ENCODE peak calls at places on chromosomes 13 and 19, in ten cellular contexts. One of them, this sample, is unnamed. For H3K4me1, the result is how much of the 10 kb centered on the place peaks cover.

GRCh38 chr19:57231686-57232085 is 863 bp downstream of the AURKC start:
- DNase-seq in BE2C: no peak
- DNase-seq in thyroid gland: no peak
- DNase-seq in pancreas: no peak
- DNase-seq in ascending aorta: no peak
- DNase-seq in body of pancreas: no peak
- DNase-seq in adrenal gland: no peak
- DNase-seq in OCI-LY7: no peak
- DNase-seq in Peyer's patch: peak
- DNase-seq in heart right ventricle: no peak
- DNase-seq in this sample: no peak

GRCh38 chr13:25928941-25929505 is 122.8 kb downstream of the SHISA2 start:
- DNase-seq in BE2C: no peak
- DNase-seq in thyroid gland: no peak
- DNase-seq in pancreas: no peak
- DNase-seq in ascending aorta: no peak
- DNase-seq in body of pancreas: no peak
- DNase-seq in adrenal gland: no peak
- DNase-seq in OCI-LY7: no peak
- DNase-seq in Peyer's patch: no peak
- DNase-seq in heart right ventricle: no peak
- DNase-seq in this sample: no peak

GRCh38 chr13:33207616-33207964 is 78.0 kb downstream of the STARD13 start:
- DNase-seq in BE2C: peak
- DNase-seq in thyroid gland: peak
- DNase-seq in pancreas: no peak
- DNase-seq in ascending aorta: no peak
- DNase-seq in body of pancreas: no peak
- DNase-seq in adrenal gland: peak
- DNase-seq in OCI-LY7: no peak
- DNase-seq in Peyer's patch: no peak
- DNase-seq in heart right ventricle: peak
- DNase-seq in this sample: peak

GRCh38 chr19:38318595-38319142 is 976 bp upstream of the KCNK6 start:
- DNase-seq in BE2C: no peak
- DNase-seq in thyroid gland: no peak
- DNase-seq in pancreas: no peak
- DNase-seq in ascending aorta: no peak
- DNase-seq in body of pancreas: no peak
- DNase-seq in adrenal gland: no peak
- DNase-seq in OCI-LY7: no peak
- DNase-seq in Peyer's patch: no peak
- DNase-seq in heart right ventricle: peak
- DNase-seq in this sample: no peak

GRCh38 chr19:900302-901111 is 7.2 kb downstream of the RNU6-9 start:
- DNase-seq in BE2C: no peak
- DNase-seq in thyroid gland: no peak
- DNase-seq in pancreas: peak
- DNase-seq in ascending aorta: no peak
- DNase-seq in body of pancreas: no peak
- DNase-seq in adrenal gland: no peak
- DNase-seq in OCI-LY7: peak
- DNase-seq in Peyer's patch: no peak
- DNase-seq in heart right ventricle: no peak
- DNase-seq in this sample: peak

GRCh38 chr19:53511933-53512374 is 26.0 kb upstream of the ZNF331 start:
- DNase-seq in BE2C: peak
- DNase-seq in thyroid gland: peak
- DNase-seq in pancreas: peak
- DNase-seq in ascending aorta: peak
- DNase-seq in body of pancreas: peak
- DNase-seq in adrenal gland: peak
- DNase-seq in OCI-LY7: peak
- DNase-seq in Peyer's patch: peak
- DNase-seq in heart right ventricle: peak
- DNase-seq in this sample: peak

GRCh38 chr13:43848250-43848649 is 31.3 kb downstream of the CCDC122 start:
- DNase-seq in BE2C: no peak
- DNase-seq in thyroid gland: no peak
- DNase-seq in pancreas: no peak
- DNase-seq in ascending aorta: no peak
- DNase-seq in body of pancreas: no peak
- DNase-seq in adrenal gland: no peak
- DNase-seq in OCI-LY7: no peak
- DNase-seq in Peyer's patch: no peak
- DNase-seq in heart right ventricle: no peak
- DNase-seq in this sample: no peak

GRCh38 chr19:50458396-50459066 is 17.8 kb upstream of the EMC10 start:
- DNase-seq in BE2C: no peak
- DNase-seq in thyroid gland: no peak
- DNase-seq in pancreas: no peak
- DNase-seq in ascending aorta: no peak
- DNase-seq in body of pancreas: no peak
- DNase-seq in adrenal gland: no peak
- DNase-seq in OCI-LY7: no peak
- DNase-seq in Peyer's patch: no peak
- DNase-seq in heart right ventricle: no peak
- DNase-seq in this sample: no peak

GRCh38 chr19:48695743-48696352 is at the start of gene FUT2:
- DNase-seq in BE2C: no peak
- DNase-seq in thyroid gland: no peak
- DNase-seq in pancreas: peak
- DNase-seq in ascending aorta: no peak
- DNase-seq in body of pancreas: peak
- DNase-seq in adrenal gland: no peak
- DNase-seq in OCI-LY7: no peak
- DNase-seq in Peyer's patch: peak
- DNase-seq in heart right ventricle: no peak
- DNase-seq in this sample: no peak

GRCh38 chr13:44932850-44933251 is 56.4 kb downstream of the NUFIP1 start:
- DNase-seq in BE2C: no peak
- DNase-seq in thyroid gland: no peak
- DNase-seq in pancreas: no peak
- DNase-seq in ascending aorta: no peak
- DNase-seq in body of pancreas: no peak
- DNase-seq in adrenal gland: peak
- DNase-seq in OCI-LY7: no peak
- DNase-seq in Peyer's patch: no peak
- DNase-seq in heart right ventricle: peak
- DNase-seq in this sample: no peak

GRCh38 chr13:103812966-103813365 is 746.7 kb upstream of the SLC10A2 start:
- DNase-seq in BE2C: no peak
- DNase-seq in thyroid gland: no peak
- DNase-seq in pancreas: no peak
- DNase-seq in ascending aorta: no peak
- DNase-seq in body of pancreas: no peak
- DNase-seq in adrenal gland: no peak
- DNase-seq in OCI-LY7: no peak
- DNase-seq in Peyer's patch: no peak
- DNase-seq in heart right ventricle: no peak
- DNase-seq in this sample: no peak

GRCh38 chr13:109873351-109874123 is 87.2 kb upstream of the IRS2 start:
- DNase-seq in BE2C: no peak
- DNase-seq in thyroid gland: no peak
- DNase-seq in pancreas: no peak
- DNase-seq in ascending aorta: no peak
- DNase-seq in body of pancreas: no peak
- DNase-seq in adrenal gland: no peak
- DNase-seq in OCI-LY7: no peak
- DNase-seq in Peyer's patch: no peak
- DNase-seq in heart right ventricle: no peak
- DNase-seq in this sample: no peak

GRCh38 chr13:33281951-33282595 is 3.5 kb downstream of the STARD13 start:
- DNase-seq in BE2C: no peak
- DNase-seq in thyroid gland: no peak
- DNase-seq in pancreas: no peak
- DNase-seq in ascending aorta: no peak
- DNase-seq in body of pancreas: no peak
- DNase-seq in adrenal gland: no peak
- DNase-seq in OCI-LY7: no peak
- DNase-seq in Peyer's patch: no peak
- DNase-seq in heart right ventricle: no peak
- DNase-seq in this sample: no peak

GRCh38 chr13:28268800-28269223 is 130.5 kb downstream of the PAN3 start:
- DNase-seq in BE2C: no peak
- DNase-seq in thyroid gland: no peak
- DNase-seq in pancreas: no peak
- DNase-seq in ascending aorta: no peak
- DNase-seq in body of pancreas: no peak
- DNase-seq in adrenal gland: no peak
- DNase-seq in OCI-LY7: peak
- DNase-seq in Peyer's patch: no peak
- DNase-seq in heart right ventricle: no peak
- DNase-seq in this sample: no peak

DNA sequence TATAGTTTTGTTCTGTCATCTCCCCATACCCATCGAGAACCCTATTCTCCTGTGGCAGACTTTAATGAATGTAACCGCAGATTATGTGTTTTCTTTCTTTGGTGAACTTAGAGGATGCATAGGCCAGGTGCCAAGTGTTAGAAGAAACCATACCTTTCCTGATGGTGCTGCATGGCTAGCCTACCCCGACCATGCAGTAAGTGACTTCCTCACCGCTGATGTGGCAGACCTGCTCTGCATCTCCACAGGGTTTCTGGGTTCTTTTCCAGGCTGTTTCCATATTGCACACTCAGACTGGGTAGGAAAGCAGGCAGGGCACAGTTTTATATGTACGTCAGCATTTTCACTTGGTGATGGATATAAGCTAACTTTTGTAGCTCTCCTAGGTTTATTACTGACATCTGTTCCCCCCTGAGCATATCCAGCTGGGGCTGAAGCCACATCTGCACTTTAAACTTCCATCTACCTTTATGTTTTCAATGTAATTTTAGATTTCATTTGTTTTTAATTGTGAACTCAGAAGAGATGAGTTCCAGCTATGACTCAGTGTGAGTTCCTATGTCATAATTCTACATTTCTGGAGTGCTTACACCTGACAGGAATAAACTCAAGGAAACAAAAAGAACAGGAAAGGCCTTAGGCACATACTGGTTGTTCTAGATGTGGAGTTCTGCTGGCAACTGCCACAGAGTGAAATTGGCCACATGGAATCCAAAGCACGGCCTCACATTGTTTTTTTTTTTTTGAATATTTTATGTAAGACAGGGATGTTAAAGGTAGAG is 42.4 kb downstream of the LRCH1 start:
- DNase-seq in BE2C: no peak
- DNase-seq in thyroid gland: no peak
- DNase-seq in pancreas: no peak
- DNase-seq in ascending aorta: no peak
- DNase-seq in body of pancreas: no peak
- DNase-seq in adrenal gland: no peak
- DNase-seq in OCI-LY7: peak
- DNase-seq in Peyer's patch: peak
- DNase-seq in heart right ventricle: no peak
- DNase-seq in this sample: no peak
- H3K4me1 ChIP-seq in BE2C: under half
- H3K4me1 ChIP-seq in thyroid gland: under half
- H3K4me1 ChIP-seq in pancreas: under half
- H3K4me1 ChIP-seq in ascending aorta: half or more
- H3K4me1 ChIP-seq in body of pancreas: under half
- H3K4me1 ChIP-seq in adrenal gland: under half
- H3K4me1 ChIP-seq in OCI-LY7: half or more
- H3K4me1 ChIP-seq in Peyer's patch: under half
- H3K4me1 ChIP-seq in heart right ventricle: under half
- H3K4me1 ChIP-seq in this sample: under half

DNA sequence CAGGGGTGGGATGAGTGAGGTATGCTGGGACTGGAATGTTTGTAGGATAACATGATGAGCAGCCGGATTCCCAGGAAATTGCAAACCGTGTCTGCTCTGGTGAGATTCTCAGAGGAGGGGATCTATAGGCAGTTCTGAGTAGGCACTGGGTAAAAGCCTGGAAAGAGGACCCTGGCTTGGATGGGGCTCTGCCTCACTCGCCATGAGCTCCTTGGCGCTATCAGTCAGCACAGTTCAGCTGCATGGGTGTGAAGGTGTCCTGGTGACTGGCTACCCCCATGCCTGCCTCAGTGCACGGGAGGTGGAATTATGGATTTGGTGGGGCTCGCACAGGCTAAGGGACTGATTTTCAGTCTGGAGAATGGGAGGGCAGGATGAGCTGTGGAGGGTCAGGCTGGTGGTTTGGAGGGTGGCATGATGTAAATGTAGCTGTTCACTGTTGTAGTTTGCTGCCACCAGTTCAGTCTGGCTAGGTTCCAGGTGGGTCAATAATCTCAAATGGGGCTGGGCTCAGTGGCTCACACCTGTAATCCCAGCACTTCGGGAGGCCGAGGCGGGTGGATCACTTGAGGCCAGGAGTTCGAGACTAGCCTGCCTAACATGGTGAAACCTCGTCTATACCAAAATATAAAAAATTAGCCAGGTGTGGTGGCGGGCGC is 9.2 kb upstream of the ZNF627 start:
- DNase-seq in BE2C: no peak
- DNase-seq in thyroid gland: no peak
- DNase-seq in pancreas: no peak
- DNase-seq in ascending aorta: no peak
- DNase-seq in body of pancreas: no peak
- DNase-seq in adrenal gland: no peak
- DNase-seq in OCI-LY7: no peak
- DNase-seq in Peyer's patch: no peak
- DNase-seq in heart right ventricle: no peak
- DNase-seq in this sample: no peak
- TF ChIP-seq CTCF in BE2C: no peak
- TF ChIP-seq CTCF in thyroid gland: no peak
- TF ChIP-seq CTCF in pancreas: no peak
- TF ChIP-seq CTCF in ascending aorta: no peak
- TF ChIP-seq CTCF in body of pancreas: no peak
- TF ChIP-seq CTCF in adrenal gland: no peak
- TF ChIP-seq CTCF in OCI-LY7: peak
- TF ChIP-seq CTCF in Peyer's patch: no peak
- TF ChIP-seq CTCF in heart right ventricle: peak
- TF ChIP-seq CTCF in this sample: no peak

DNA sequence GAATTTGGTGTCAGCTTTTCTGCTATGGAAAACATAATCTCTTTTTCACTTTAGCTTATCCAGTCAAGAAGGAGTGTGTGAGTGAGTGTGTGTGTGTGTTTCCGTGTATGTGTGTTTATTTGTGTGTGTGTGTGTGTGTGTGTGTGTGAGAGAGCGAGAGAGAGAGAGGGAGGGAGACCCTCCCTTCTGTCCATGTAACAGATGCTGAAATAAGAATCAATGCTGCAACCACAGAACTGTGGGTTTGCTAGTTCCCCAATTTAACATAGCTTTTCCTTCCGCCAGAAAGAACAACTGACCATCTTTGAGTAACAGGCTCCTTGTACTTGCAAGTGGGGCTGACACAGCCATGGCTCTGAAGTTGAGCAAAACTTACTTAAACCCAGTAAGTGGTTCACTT is 5.2 kb downstream of the LCP1 start:
- DNase-seq in BE2C: no peak
- DNase-seq in thyroid gland: no peak
- DNase-seq in pancreas: no peak
- DNase-seq in ascending aorta: no peak
- DNase-seq in body of pancreas: no peak
- DNase-seq in adrenal gland: no peak
- DNase-seq in OCI-LY7: peak
- DNase-seq in Peyer's patch: peak
- DNase-seq in heart right ventricle: no peak
- DNase-seq in this sample: no peak
- H3K4me1 ChIP-seq in BE2C: under half
- H3K4me1 ChIP-seq in thyroid gland: under half
- H3K4me1 ChIP-seq in pancreas: under half
- H3K4me1 ChIP-seq in ascending aorta: under half
- H3K4me1 ChIP-seq in body of pancreas: under half
- H3K4me1 ChIP-seq in adrenal gland: under half
- H3K4me1 ChIP-seq in OCI-LY7: half or more
- H3K4me1 ChIP-seq in Peyer's patch: under half
- H3K4me1 ChIP-seq in heart right ventricle: under half
- H3K4me1 ChIP-seq in this sample: under half

GRCh38 chr19:3045885-3046603 is 16.3 kb downstream of the TLE5 start:
- DNase-seq in BE2C: no peak
- DNase-seq in thyroid gland: no peak
- DNase-seq in pancreas: no peak
- DNase-seq in ascending aorta: no peak
- DNase-seq in body of pancreas: no peak
- DNase-seq in adrenal gland: no peak
- DNase-seq in OCI-LY7: no peak
- DNase-seq in Peyer's patch: no peak
- DNase-seq in heart right ventricle: no peak
- DNase-seq in this sample: no peak
- TF ChIP-seq CTCF in BE2C: no peak
- TF ChIP-seq CTCF in thyroid gland: no peak
- TF ChIP-seq CTCF in pancreas: no peak
- TF ChIP-seq CTCF in ascending aorta: no peak
- TF ChIP-seq CTCF in body of pancreas: no peak
- TF ChIP-seq CTCF in adrenal gland: no peak
- TF ChIP-seq CTCF in OCI-LY7: no peak
- TF ChIP-seq CTCF in Peyer's patch: no peak
- TF ChIP-seq CTCF in heart right ventricle: no peak
- TF ChIP-seq CTCF in this sample: no peak

This sample was measured in psoas muscle.